ENCODE peak calls at places on chromosomes 4 and X, in four cellular contexts. L is spleen, Z is heart left ventricle, O is H1. K is an unnamed sample.

GRCh38 chrX:129347291-129347690 is 176.0 kb downstream of the SMARCA1 start:
- DNase-seq in L (no peak), Z (no peak), O (peak; percentile 48), K (no peak)

GRCh38 chr4:38067499-38067898 is 107.3 kb downstream of the PTTG2 start:
- DNase-seq in L (no peak), Z (no peak), O (no peak), K (no peak)

GRCh38 chrX:107562482-107562881 is 65.8 kb upstream of the PRPS1 start:
- DNase-seq in L (no peak), Z (no peak), O (no peak), K (no peak)

GRCh38 chr4:138891610-138892009 is 124.0 kb upstream of the NOCT start:
- DNase-seq in L (no peak), Z (no peak), O (no peak), K (no peak)

GRCh38 chr4:10371869-10372471 is 85.3 kb downstream of the ZNF518B start:
- DNase-seq in L (peak; percentile 80), Z (no peak), O (peak; percentile 47), K (no peak)

GRCh38 chr4:179536694-179537093 is 2094.5 kb upstream of the AGA start:
- DNase-seq in L (no peak), Z (no peak), O (no peak), K (no peak)

GRCh38 chr4:147617173-147617840 is at the start of gene TMEM184C:
- DNase-seq in L (peak; percentile 98), Z (peak; percentile 98), O (peak; percentile 97), K (peak; percentile 96)

GRCh38 chr4:39702716-39703115 is 4.8 kb downstream of the UBE2K start:
- DNase-seq in L (no peak), Z (no peak), O (no peak), K (no peak)

GRCh38 chr4:186887211-186887785 is 163.6 kb upstream of the FAT1 start:
- DNase-seq in L (no peak), Z (no peak), O (no peak), K (no peak)

GRCh38 chr4:186700746-186701145 is 22.9 kb downstream of the FAT1 start:
- DNase-seq in L (no peak), Z (peak; percentile 64), O (no peak), K (peak; percentile 55)

GRCh38 chrX:153941331-153942252 is 2.9 kb downstream of the RENBP start:
- DNase-seq in L (no peak), Z (no peak), O (no peak), K (no peak)

GRCh38 chr4:151887151-151887815 is 126.5 kb upstream of the GATB start:
- DNase-seq in L (no peak), Z (no peak), O (no peak), K (no peak)

GRCh38 chr4:74793757-74794340 is 474 bp downstream of the BTC start:
- DNase-seq in L (peak; percentile 77), Z (peak; percentile 14), O (peak; percentile 81), K (peak; percentile 10)
- TF ChIP-seq POLR2A in L (no peak), Z (no peak), O (no peak), K (no peak)

GRCh38 chr4:4690854-4691253 is 149.0 kb upstream of the STX18 start:
- DNase-seq in L (no peak), Z (no peak), O (no peak), K (no peak)
- H3K4me3 ChIP-seq in L (no peak overlapping the region), Z (no peak overlapping the region), O (no peak overlapping the region), K (no peak overlapping the region)

GRCh38 chrX:23785564-23785963 is 2.6 kb downstream of the SAT1 start:
- DNase-seq in L (no peak), Z (no peak), O (no peak), K (no peak)

GRCh38 chrX:23782863-23783568 is at the start of gene SAT1:
- DNase-seq in L (peak; percentile 97), Z (peak; percentile 95), O (peak; percentile 92), K (peak; percentile 91)

GRCh38 chrX:23783569-23784486 is 855 bp downstream of the SAT1 start:
- DNase-seq in L (no peak), Z (no peak), O (no peak), K (no peak)

GRCh38 chrX:23786268-23786815 is 3.4 kb downstream of the SAT1 start:
- DNase-seq in L (no peak), Z (no peak), O (no peak), K (no peak)

DNA sequence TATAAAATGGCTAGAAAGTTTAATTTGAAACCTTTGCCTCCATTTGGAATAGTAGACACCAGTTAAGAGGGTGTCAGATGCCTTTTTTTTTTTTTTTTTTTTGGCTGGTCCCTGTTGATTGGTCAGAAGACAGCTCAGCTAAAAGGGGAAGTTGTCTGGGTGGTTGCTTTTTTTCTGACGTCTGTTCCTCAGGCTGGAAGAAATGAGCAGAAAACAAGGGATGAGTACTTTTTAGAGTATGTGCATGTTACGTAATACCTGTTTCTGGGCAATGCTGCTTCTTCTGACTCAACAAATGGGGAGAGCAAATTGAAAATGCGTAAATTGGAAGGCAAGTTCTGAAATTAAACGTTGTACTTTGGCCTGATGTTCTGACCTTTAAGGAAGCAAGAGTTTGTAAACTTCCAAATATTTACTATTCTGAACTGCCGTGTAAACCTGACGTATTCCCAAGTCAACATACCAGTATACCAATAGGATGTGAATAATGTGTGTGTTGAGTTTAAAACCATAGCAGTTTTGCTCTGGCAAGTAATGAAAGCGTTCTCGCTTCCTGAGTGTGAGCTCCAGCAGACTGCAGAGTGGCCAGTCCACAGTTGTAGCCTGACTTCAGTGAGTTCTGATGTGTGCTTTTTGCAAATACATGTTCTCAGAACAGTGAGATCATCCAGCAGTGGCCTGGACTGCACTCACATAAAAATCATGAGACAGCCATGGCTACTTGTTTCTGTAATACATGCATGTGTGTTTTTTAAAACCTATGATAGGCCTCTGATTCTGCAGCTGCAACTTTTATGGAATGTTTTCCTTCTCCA is 1.7 kb downstream of the SAT1 start:
- DNase-seq in L (no peak), Z (no peak), O (no peak), K (no peak)
- TF ChIP-seq POLR2A in L (no peak), Z (no peak), O (no peak), K (no peak)

GRCh38 chrX:37846934-37847732 is at the start of gene DYNLT3:
- DNase-seq in L (peak; percentile 95), Z (peak; percentile 82), O (peak; percentile 75), K (peak; percentile 76)
- H3K4me3 ChIP-seq in L (peak within 1 kb of the TSS; percentile 58), Z (peak within 1 kb of the TSS; percentile 76), O (peak within 1 kb of the TSS; percentile 66), K (peak within 1 kb of the TSS; percentile 79)

GRCh38 chr4:26857278-26858034 is 3.2 kb upstream of the STIM2 start:
- DNase-seq in L (peak; percentile 98), Z (peak; percentile 90), O (peak; percentile 82), K (peak; percentile 84)
- TF ChIP-seq POLR2A in L (no peak), Z (peak; percentile 75), O (peak; percentile 43), K (peak; percentile 52)

DNA sequence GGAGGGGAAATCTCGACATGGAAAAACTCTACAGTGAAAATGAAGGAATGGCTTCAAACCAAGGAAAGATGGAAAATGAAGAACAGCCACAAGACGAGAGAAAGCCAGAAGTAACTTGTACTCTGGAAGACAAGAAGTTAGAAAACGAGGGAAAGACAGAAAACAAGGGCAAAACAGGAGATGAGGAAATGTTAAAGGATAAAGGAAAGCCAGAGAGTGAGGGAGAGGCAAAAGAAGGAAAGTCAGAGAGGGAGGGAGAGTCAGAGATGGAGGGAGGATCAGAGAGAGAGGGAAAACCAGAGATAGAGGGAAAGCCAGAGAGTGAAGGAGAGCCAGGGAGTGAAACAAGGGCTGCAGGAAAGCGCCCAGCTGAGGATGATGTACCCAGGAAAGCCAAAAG is 1.3 kb downstream of the TCEAL4 start:
- DNase-seq in L (no peak), Z (no peak), O (no peak), K (no peak)
- H3K4me3 ChIP-seq in L (peak overlapping the region; percentile 54), Z (peak overlapping the region; percentile 69), O (peak overlapping the region; percentile 88), K (peak overlapping the region; percentile 77)

K was measured in gastrocnemius medialis.